ENCODE peak calls at places on chromosomes 6 and 20, in four cellular contexts. U, G, I and B are unnamed samples.

GRCh38 chr6:69994251-69994650 is 127.9 kb downstream of the COL19A1 start:
- DNase-seq in U (no peak), G (no peak), I (no peak), B (no peak)

GRCh38 chr6:26103770-26104456 is 16.7 kb downstream of the HFE start:
- DNase-seq in U (peak; percentile 82), G (peak; percentile 91), I (peak; percentile 95), B (peak; percentile 92)

GRCh38 chr6:22826961-22827360 is 257.6 kb downstream of the HDGFL1 start:
- DNase-seq in U (no peak), G (no peak), I (peak; percentile 82), B (no peak)

GRCh38 chr20:17620371-17621228 is 50.7 kb downstream of the DSTN start:
- DNase-seq in U (no peak), G (no peak), I (no peak), B (no peak)

GRCh38 chr6:142567476-142567875 is 265.7 kb downstream of the ADGRG6 start:
- DNase-seq in U (no peak), G (no peak), I (no peak), B (no peak)

GRCh38 chr6:148869589-148869988 is 122.8 kb downstream of the UST start:
- DNase-seq in U (no peak), G (no peak), I (peak; percentile 87), B (no peak)

GRCh38 chr6:36753671-36754485 is 56.3 kb downstream of the RAB44 start:
- DNase-seq in U (no peak), G (no peak), I (no peak), B (no peak)

GRCh38 chr6:169345198-169345597 is 91.6 kb upstream of the THBS2 start:
- DNase-seq in U (no peak), G (no peak), I (no peak), B (no peak)

GRCh38 chr20:57690525-57690924 is 19.3 kb downstream of the PMEPA1 start:
- DNase-seq in U (no peak), G (no peak), I (no peak), B (no peak)

GRCh38 chr6:44641344-44641743 is 253.8 kb downstream of the CDC5L start:
- DNase-seq in U (no peak), G (no peak), I (no peak), B (no peak)

GRCh38 chr20:26243731-26244130 is 547.1 kb upstream of the ZNF337 start:
- DNase-seq in U (no peak), G (no peak), I (no peak), B (no peak)

GRCh38 chr6:12354499-12354898 is 64.3 kb downstream of the EDN1 start:
- DNase-seq in U (no peak), G (no peak), I (peak; percentile 82), B (peak; percentile 69)

GRCh38 chr6:6723792-6724318 is 135.3 kb downstream of the LY86 start:
- DNase-seq in U (no peak), G (peak; percentile 65), I (no peak), B (no peak)

GRCh38 chr20:1720845-1721475 is 63.4 kb upstream of the SIRPG start:
- DNase-seq in U (no peak), G (no peak), I (no peak), B (no peak)

GRCh38 chr6:49606696-49607390 is 29.8 kb downstream of the RHAG start:
- DNase-seq in U (no peak), G (peak; percentile 35), I (peak; percentile 70), B (peak; percentile 70)

GRCh38 chr6:50889912-50890311 is 71.2 kb downstream of the TFAP2B start:
- DNase-seq in U (no peak), G (no peak), I (no peak), B (no peak)

GRCh38 chr20:37596890-37597539 is 69.3 kb upstream of the BLCAP start:
- DNase-seq in U (no peak), G (no peak), I (no peak), B (no peak)

GRCh38 chr6:105884426-105884825 is 201.7 kb upstream of the PRDM1 start:
- DNase-seq in U (no peak), G (no peak), I (no peak), B (no peak)

GRCh38 chr6:30380464-30380863 is 35.5 kb downstream of the RPP21 start:
- DNase-seq in U (no peak), G (no peak), I (no peak), B (no peak)

GRCh38 chr20:63022501-63022900 is 15.7 kb upstream of the BHLHE23 start:
- DNase-seq in U (no peak), G (no peak), I (no peak), B (no peak)

GRCh38 chr20:9977629-9978028 is 57.2 kb upstream of the ANKEF1 start:
- DNase-seq in U (no peak), G (no peak), I (peak; percentile 38), B (no peak)

GRCh38 chr6:21729431-21729830 is 135.9 kb downstream of the SOX4 start:
- DNase-seq in U (no peak), G (no peak), I (no peak), B (no peak)

GRCh38 chr6:148203970-148204369 is 138.7 kb upstream of the SASH1 start:
- DNase-seq in U (no peak), G (no peak), I (no peak), B (no peak)

GRCh38 chr20:1635291-1635979 is 15.6 kb upstream of the SIRPB1 start:
- DNase-seq in U (no peak), G (no peak), I (no peak), B (no peak)

GRCh38 chr6:5752282-5752681 is 254.4 kb downstream of the NRN1 start:
- DNase-seq in U (no peak), G (no peak), I (no peak), B (peak; percentile 86)

GRCh38 chr6:163414367-163415175 is at the start of gene QKI:
- DNase-seq in U (peak; percentile 88), G (peak; percentile 76), I (peak; percentile 76), B (peak; percentile 84)

GRCh38 chr20:56805966-56806365 is 176.9 kb downstream of the TFAP2C start:
- DNase-seq in U (no peak), G (no peak), I (no peak), B (no peak)

GRCh38 chr20:1105599-1106194 is 12.7 kb upstream of the PSMF1 start:
- DNase-seq in U (no peak), G (no peak), I (no peak), B (no peak)

GRCh38 chr20:56925696-56926101 is 296.6 kb downstream of the TFAP2C start:
- DNase-seq in U (no peak), G (no peak), I (no peak), B (no peak)

GRCh38 chr6:128738112-128738511 is 144.8 kb upstream of the LAMA2 start:
- DNase-seq in U (no peak), G (peak; percentile 35), I (peak; percentile 47), B (no peak)

GRCh38 chr20:37711987-37712961 is 18.4 kb downstream of the CTNNBL1 start:
- DNase-seq in U (no peak), G (no peak), I (no peak), B (no peak)

GRCh38 chr6:148885154-148885870 is 138.5 kb downstream of the UST start:
- DNase-seq in U (no peak), G (no peak), I (peak; percentile 60), B (no peak)

GRCh38 chr6:124868476-124868875 is 93.8 kb upstream of the RNF217 start:
- DNase-seq in U (no peak), G (no peak), I (peak; percentile 13), B (no peak)

DNA sequence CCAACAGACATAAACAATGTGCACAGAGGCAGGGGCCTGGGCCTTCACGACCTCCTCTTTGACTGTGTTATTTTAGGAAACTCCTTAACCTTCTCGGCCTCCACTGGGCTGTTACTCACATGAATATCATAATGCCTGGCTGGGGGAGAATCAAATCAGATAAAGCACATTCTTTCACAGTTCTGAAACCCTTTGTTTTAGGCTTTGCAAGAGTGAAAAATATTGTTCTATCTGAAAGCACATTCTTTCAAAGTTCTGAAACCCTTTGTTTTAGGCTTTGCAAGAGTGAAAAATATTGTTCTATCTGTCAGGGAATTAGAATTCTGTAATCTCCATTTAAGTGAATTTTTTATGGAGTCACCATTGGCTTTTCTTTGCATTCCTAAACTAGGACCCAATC is 50.7 kb upstream of the SYNDIG1 start:
- DNase-seq in U (no peak), G (no peak), I (no peak), B (no peak)
- H3K27ac ChIP-seq in U (no peak overlapping the region), G (no peak overlapping the region), I (no peak overlapping the region), B (no peak overlapping the region)

GRCh38 chr6:170461556-170462365 is 91.3 kb downstream of the PSMB1 start:
- DNase-seq in U (no peak), G (no peak), I (no peak), B (peak; percentile 31)
- H3K4me1 ChIP-seq in U (no peaks in the 10 kb centered on the region), G (no peaks in the 10 kb centered on the region), I (no peaks in the 10 kb centered on the region), B (no peaks in the 10 kb centered on the region)

DNA sequence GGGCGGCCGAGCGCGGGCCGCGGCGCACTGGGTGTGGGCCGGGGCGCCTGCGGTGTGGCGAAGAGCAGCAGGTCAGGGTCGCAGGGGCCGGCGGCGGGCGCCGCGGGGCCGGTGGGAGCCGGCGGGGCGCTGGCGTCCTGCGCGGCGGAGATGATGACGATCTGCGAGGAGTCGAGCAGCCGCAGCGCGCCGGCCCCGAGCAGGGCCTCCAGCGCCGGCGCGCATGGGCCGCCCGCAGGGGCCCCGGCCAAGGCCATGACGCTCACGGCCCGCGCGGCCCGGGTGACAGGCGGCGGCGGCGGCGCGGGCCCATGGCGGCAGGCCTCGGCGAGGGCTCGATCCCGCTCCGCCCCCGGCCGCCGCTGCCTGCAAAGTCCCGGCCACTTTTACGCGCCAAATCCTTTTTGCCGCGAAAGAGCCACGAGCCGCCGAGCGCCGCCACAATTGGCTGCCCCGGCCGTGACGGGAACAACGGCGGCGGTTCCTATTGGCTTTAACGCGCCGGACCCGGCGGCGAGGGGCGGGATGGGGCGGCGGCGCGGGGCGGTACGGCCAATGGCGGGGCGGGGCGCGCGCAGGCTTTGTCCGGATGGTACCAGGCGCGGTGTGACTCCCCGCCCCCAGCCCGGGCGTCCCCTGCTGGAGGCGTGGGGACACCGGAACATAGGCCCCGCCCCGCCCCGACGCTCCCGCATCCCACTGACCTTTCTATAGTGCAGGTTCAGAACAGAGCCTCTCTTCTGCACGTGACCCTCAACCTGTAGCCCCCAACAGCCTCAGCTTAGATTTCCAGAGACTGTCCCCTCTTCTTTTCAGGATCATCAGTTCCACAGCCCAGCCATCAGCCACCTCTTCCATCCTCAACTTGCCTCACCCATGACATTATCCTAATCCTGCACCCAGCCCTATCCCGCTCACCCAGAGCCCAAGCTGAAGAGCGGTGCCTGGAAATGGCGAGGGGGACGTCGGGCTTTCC is at the start of gene E2F1:
- DNase-seq in U (peak; percentile 97), G (peak; percentile 97), I (peak; percentile 93), B (peak; percentile 99)
- TF ChIP-seq CTCF in U (peak; percentile 37), G (peak; percentile 32), I (no peak), B (peak; percentile 60)

DNA sequence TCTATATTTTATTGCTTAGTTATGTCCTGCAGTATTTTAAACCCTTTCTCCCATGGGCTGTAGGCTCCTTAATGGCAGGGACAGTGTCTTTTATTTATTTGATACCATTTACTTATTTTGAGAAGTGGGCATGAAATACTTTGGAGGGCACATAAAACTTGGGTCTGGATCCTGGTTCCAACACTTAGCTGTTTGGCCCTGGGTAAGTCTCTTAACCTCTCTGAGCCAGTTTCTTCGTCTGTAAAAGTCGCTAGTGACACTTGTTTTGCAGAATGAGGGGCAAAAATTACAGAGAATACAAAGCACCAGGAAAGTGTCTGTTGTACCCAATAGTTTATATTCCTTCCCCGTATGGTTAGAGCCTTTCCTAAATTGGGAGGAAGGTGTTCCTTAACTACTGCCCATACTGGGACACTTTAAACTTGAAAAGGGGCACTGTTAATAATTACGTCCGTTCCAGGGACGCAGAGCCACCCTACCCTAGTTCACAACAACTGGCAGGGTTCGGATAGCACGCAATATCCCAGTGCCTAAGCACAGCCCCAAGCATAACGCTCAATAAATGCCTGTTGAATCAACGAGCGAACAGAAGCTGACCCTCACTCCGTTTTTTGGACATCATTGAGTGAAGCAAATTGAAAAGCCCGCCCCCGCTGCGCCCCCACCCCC is 6.0 kb upstream of the ARMC12 start:
- DNase-seq in U (no peak), G (no peak), I (no peak), B (no peak)
- H3K27ac ChIP-seq in U (peak overlapping the region; percentile 99), G (peak overlapping the region; percentile 97), I (peak overlapping the region; percentile 82), B (peak overlapping the region; percentile 70)